ENCODE peak calls at places on chromosomes 11 and 22, in seven cellular contexts. U is brain microvascular endothelial cell; Q is stimulated activated CD4-positive, alpha-beta T cell treated with anti-CD3 and anti-CD28 coated beads, TNF-alpha, amount 100 ng/mL, for 48 hours; E is GM19239; P is HuH-7.5; G is activated T-cell treated with anti-CD3 and anti-CD28 coated beads, Interleukin-2, amount 50 U/mL, for 1 hour; N is amygdala. W is an unnamed sample.

GRCh38 chr11:90234977-90235376 is 12.1 kb upstream of the CHORDC1 start:
- DNase-seq in U (no peak), Q (no peak), E (no peak), P (no peak), G (no peak), N (no peak), W (no peak)

GRCh38 chr11:111606986-111607385 is 4.7 kb downstream of the SIK2 start:
- DNase-seq in U (no peak), Q (no peak), E (no peak), P (peak; percentile 4), G (no peak), N (no peak), W (no peak)

GRCh38 chr22:43481528-43482309 is 69.9 kb downstream of the MPPED1 start:
- DNase-seq in U (no peak), Q (no peak), E (no peak), P (peak; percentile 31), G (no peak), N (no peak), W (no peak)

GRCh38 chr22:43652845-43653244 is 159.3 kb downstream of the EFCAB6 start:
- DNase-seq in U (no peak), Q (no peak), E (no peak), P (no peak), G (no peak), N (no peak), W (no peak)

GRCh38 chr22:35959121-35959800 is 69.4 kb downstream of the RBFOX2 start:
- DNase-seq in U (no peak), Q (no peak), E (no peak), P (no peak), G (no peak), N (no peak), W (no peak)

GRCh38 chr11:14423633-14424032 is 64.7 kb upstream of the RRAS2 start:
- DNase-seq in U (peak; percentile 65), Q (no peak), E (no peak), P (no peak), G (no peak), N (no peak), W (peak; percentile 65)

GRCh38 chr11:96211433-96211832 is 131.6 kb downstream of the MAML2 start:
- DNase-seq in U (no peak), Q (no peak), E (no peak), P (no peak), G (no peak), N (no peak), W (no peak)

GRCh38 chr22:41781508-41781906 is 19.0 kb upstream of the CCDC134 start:
- DNase-seq in U (no peak), Q (no peak), E (no peak), P (no peak), G (peak; percentile 45), N (no peak), W (no peak)

GRCh38 chr22:47687364-47687655 is 924.9 kb downstream of the TBC1D22A start:
- DNase-seq in U (no peak), Q (no peak), E (no peak), P (no peak), G (no peak), N (no peak), W (no peak)